ENCODE peak calls at places on chromosomes 16 and 17, in six cellular contexts. O, M, Q, J, S and Y are unnamed samples.

GRCh38 chr16:29835926-29836325 is 15.7 kb downstream of the MVP start:
- DNase-seq in M (no peak), S (no peak), J (no peak), Q (no peak), O (no peak), Y (no peak)

GRCh38 chr17:57997085-57997809 is 9.2 kb upstream of the VEZF1 start:
- DNase-seq in O (no peak), M (no peak), Q (no peak), S (no peak), J (no peak), Y (no peak)

GRCh38 chr17:16352303-16352837 is 899 bp downstream of the CENPV start:
- DNase-seq in M (peak; percentile 54), J (peak; percentile 27), Q (peak; percentile 36), S (peak; percentile 53), O (no peak), Y (peak; percentile 60)

GRCh38 chr16:16041196-16041892 is 91.9 kb downstream of the ABCC1 start:
- DNase-seq in S (no peak), M (no peak), O (no peak), Q (no peak), J (no peak), Y (no peak)

GRCh38 chr16:14335297-14335696 is 264.2 kb downstream of the MRTFB start:
- DNase-seq in S (no peak), O (no peak), M (no peak), J (no peak), Q (no peak), Y (no peak)

GRCh38 chr17:36592316-36592710 is 634 bp downstream of the DHRS11 start:
- DNase-seq in Q (no peak), S (no peak), J (no peak), M (no peak), O (no peak), Y (no peak)

GRCh38 chr16:59210955-59211541 is 476.9 kb upstream of the GOT2 start:
- DNase-seq in J (no peak), M (no peak), S (no peak), O (no peak), Q (peak; percentile 81), Y (no peak)

GRCh38 chr16:12587646-12588277 is 215.9 kb downstream of the CPPED1 start:
- DNase-seq in O (no peak), Q (no peak), S (no peak), M (no peak), J (no peak), Y (no peak)

GRCh38 chr17:21146362-21147021 is 19.7 kb downstream of the DHRS7B start:
- DNase-seq in Q (no peak), O (no peak), J (no peak), S (no peak), M (no peak), Y (no peak)

GRCh38 chr17:81912441-81913309 is 1.5 kb upstream of the PCYT2 start:
- DNase-seq in J (no peak), S (no peak), O (no peak), Q (no peak), M (no peak), Y (no peak)

GRCh38 chr16:52470601-52471000 is 76.3 kb downstream of the TOX3 start:
- DNase-seq in J (no peak), S (no peak), O (no peak), Q (no peak), M (no peak), Y (no peak)

GRCh38 chr16:29304251-29304900 is 102.1 kb downstream of the NPIPB11 start:
- DNase-seq in M (no peak), J (no peak), S (no peak), O (no peak), Q (peak; percentile 28), Y (no peak)

GRCh38 chr16:85206472-85207356 is 94.4 kb upstream of the CIBAR2 start:
- DNase-seq in Q (peak; percentile 82), M (no peak), J (peak; percentile 85), S (no peak), O (no peak), Y (no peak)

GRCh38 chr17:77364941-77365583 is 224.3 kb downstream of the SEC14L1 start:
- DNase-seq in S (no peak), J (no peak), Q (no peak), O (no peak), M (no peak), Y (no peak)

GRCh38 chr16:21338537-21339268 is 60.6 kb upstream of the CRYM start:
- DNase-seq in O (no peak), J (no peak), Q (no peak), M (no peak), S (no peak), Y (no peak)

GRCh38 chr17:59331929-59332889 is 754 bp downstream of the YPEL2 start:
- DNase-seq in O (no peak), Q (no peak), S (peak; percentile 69), J (peak; percentile 29), M (peak; percentile 62), Y (peak; percentile 49)

GRCh38 chr17:61064087-61064951 is 335.3 kb upstream of the TBX2 start:
- DNase-seq in Q (no peak), S (no peak), O (no peak), M (no peak), J (no peak), Y (no peak)

GRCh38 chr16:50742521-50743150 is 750 bp downstream of the CYLD start:
- DNase-seq in S (peak; percentile 65), Q (peak; percentile 33), J (peak; percentile 25), O (no peak), M (peak; percentile 64), Y (peak; percentile 75)

GRCh38 chr17:4631431-4631830 is 10.0 kb downstream of the ALOX15 start:
- DNase-seq in Q (no peak), S (no peak), J (no peak), M (no peak), O (no peak), Y (no peak)

GRCh38 chr17:57090560-57091185 is 5.6 kb downstream of the AKAP1 start:
- DNase-seq in Q (no peak), M (no peak), S (no peak), O (no peak), J (no peak), Y (no peak)

GRCh38 chr16:65546353-65546791 is 424.5 kb upstream of the CDH11 start:
- DNase-seq in M (no peak), J (no peak), S (no peak), O (no peak), Q (peak; percentile 45), Y (no peak)

DNA sequence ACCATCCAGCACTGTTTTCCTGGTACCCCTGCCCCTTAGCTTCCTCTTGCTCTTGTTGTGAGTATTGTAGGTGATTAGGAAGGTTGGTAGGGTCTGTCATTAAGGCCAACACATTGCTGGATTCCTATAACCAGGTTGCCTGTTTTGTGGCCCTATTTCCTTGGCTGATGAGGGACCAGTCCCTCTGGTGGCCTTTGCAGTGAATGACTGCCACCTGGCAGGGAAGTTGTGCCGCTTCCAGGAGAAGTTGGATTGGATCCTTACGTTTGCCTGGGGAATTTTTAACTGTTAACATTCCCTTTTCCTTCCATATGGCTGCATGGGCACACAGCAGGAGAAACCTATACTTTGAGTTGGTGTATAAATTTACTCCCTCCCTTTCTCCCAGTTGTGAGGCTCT is 32.4 kb downstream of the LCMT1 start:
- DNase-seq in Q (no peak), M (no peak), S (no peak), O (no peak), J (no peak), Y (no peak)
- TF ChIP-seq CTCF in Q (no peak), M (no peak), S (no peak), O (no peak), J (no peak), Y (no peak)

GRCh38 chr17:42548070-42548837 is 4.5 kb upstream of the HSD17B1 start:
- DNase-seq in M (peak; percentile 94), J (peak; percentile 72), S (peak; percentile 86), O (no peak), Q (no peak), Y (peak; percentile 94)
- TF ChIP-seq CTCF in M (peak; percentile 74), J (peak; percentile 36), S (peak; percentile 53), O (no peak), Q (no peak), Y (peak; percentile 58)

GRCh38 chr17:48139948-48140347 is 32.4 kb downstream of the SNX11 start:
- DNase-seq in J (no peak), S (no peak), Q (no peak), O (no peak), M (no peak), Y (no peak)

GRCh38 chr17:48132375-48132774 is 24.8 kb downstream of the SNX11 start:
- DNase-seq in S (no peak), J (no peak), O (no peak), M (no peak), Q (no peak), Y (no peak)

GRCh38 chr17:48131216-48131824 is 23.8 kb downstream of the SNX11 start:
- DNase-seq in O (no peak), M (peak; percentile 76), Q (peak; percentile 79), S (peak; percentile 57), J (peak; percentile 69), Y (peak; percentile 57)

GRCh38 chr17:48137658-48138057 is 30.1 kb downstream of the SNX11 start:
- DNase-seq in M (no peak), J (no peak), O (no peak), S (no peak), Q (no peak), Y (no peak)

DNA sequence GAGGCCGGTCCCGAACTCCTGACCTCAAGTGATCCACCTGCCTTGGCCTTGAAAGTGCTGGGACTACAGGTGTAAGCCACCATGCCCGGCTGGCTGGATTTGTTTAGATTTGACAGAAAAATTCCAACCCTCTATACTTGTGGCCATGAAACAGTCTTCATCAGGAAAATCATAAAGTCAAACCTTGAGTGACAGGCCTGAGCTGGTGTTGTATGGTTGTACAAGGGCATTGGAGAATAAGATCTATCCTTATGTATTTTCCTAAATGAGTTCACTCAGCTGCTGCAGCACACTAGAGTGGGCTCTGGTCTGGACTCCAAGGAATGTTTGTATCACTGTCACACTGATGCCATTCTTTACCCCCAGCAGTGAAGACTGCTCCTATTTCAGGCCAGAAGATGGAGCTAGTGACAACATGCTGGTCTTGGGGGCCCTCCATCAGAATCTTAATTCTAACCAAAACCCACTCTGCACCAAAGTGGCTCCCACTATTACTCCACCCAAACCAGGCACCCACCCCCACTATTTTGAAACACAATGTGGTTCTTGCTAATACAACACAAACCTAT is 27.4 kb downstream of the SNX11 start:
- DNase-seq in Q (no peak), O (no peak), J (no peak), S (no peak), M (peak; percentile 39), Y (peak; percentile 27)
- TF ChIP-seq CTCF in Q (no peak), O (no peak), J (no peak), S (no peak), M (peak; percentile 44), Y (peak; percentile 37)

GRCh38 chr16:67415872-67416793 is at the start of gene ZDHHC1:
- DNase-seq in M (peak; percentile 91), S (peak; percentile 67), O (no peak), Q (peak; percentile 65), J (peak; percentile 75), Y (peak; percentile 91)
- TF ChIP-seq CTCF in M (peak; percentile 76), S (no peak), O (peak; percentile 54), Q (no peak), J (peak; percentile 75), Y (peak; percentile 77)

GRCh38 chr16:48318630-48319029 is 66.6 kb downstream of the SIAH1 start:
- DNase-seq in M (no peak), J (no peak), O (no peak), Q (peak; percentile 27), S (peak; percentile 68), Y (peak; percentile 20)

GRCh38 chr16:48321307-48322036 is 63.7 kb downstream of the SIAH1 start:
- DNase-seq in J (no peak), S (no peak), M (no peak), Q (peak; percentile 70), O (no peak), Y (no peak)

GRCh38 chr16:48317614-48318013 is 67.6 kb downstream of the SIAH1 start:
- DNase-seq in Q (peak; percentile 52), O (no peak), M (no peak), S (no peak), J (no peak), Y (no peak)
- TF ChIP-seq CTCF in Q (no peak), O (no peak), M (no peak), S (no peak), J (no peak), Y (no peak)

GRCh38 chr17:44170135-44170498 is 387 bp upstream of the ASB16 start:
- DNase-seq in Q (no peak), J (no peak), S (no peak), O (no peak), M (no peak), Y (no peak)
- TF ChIP-seq CTCF in Q (no peak), J (no peak), S (no peak), O (no peak), M (no peak), Y (no peak)